ENCODE peak calls at places on chromosomes 6 and 20, in ten cellular contexts. One of them, this sample, is unnamed.

GRCh38 chr6:24740861-24741260 is 21.9 kb upstream of the C6orf62 start:
- DNase-seq in pancreas: no peak
- DNase-seq in heart right ventricle: no peak
- DNase-seq in activated effector memory CD4-positive, alpha-beta T cell treated with Interleukin-2 at 50 U/mL for 16 hours: no peak
- DNase-seq in GM03348: no peak
- DNase-seq in IMR-90: peak; percentile 37
- DNase-seq in nephron progenitor cell: no peak
- DNase-seq in islet precursor cell: no peak
- DNase-seq in left lung: no peak
- DNase-seq in EL: peak; percentile 31
- DNase-seq in this sample: no peak

GRCh38 chr6:147227770-147228320 is 23.6 kb downstream of the STXBP5 start:
- DNase-seq in left lung: no peak
- DNase-seq in islet precursor cell: peak; percentile 56
- DNase-seq in pancreas: no peak
- DNase-seq in EL: peak; percentile 17
- DNase-seq in GM03348: no peak
- DNase-seq in heart right ventricle: no peak
- DNase-seq in activated effector memory CD4-positive, alpha-beta T cell treated with Interleukin-2 at 50 U/mL for 16 hours: no peak
- DNase-seq in nephron progenitor cell: no peak
- DNase-seq in IMR-90: peak; percentile 3
- DNase-seq in this sample: no peak

GRCh38 chr6:8943073-8943472 is 507.7 kb upstream of the SLC35B3 start:
- DNase-seq in left lung: no peak
- DNase-seq in nephron progenitor cell: no peak
- DNase-seq in activated effector memory CD4-positive, alpha-beta T cell treated with Interleukin-2 at 50 U/mL for 16 hours: no peak
- DNase-seq in GM03348: no peak
- DNase-seq in heart right ventricle: no peak
- DNase-seq in islet precursor cell: no peak
- DNase-seq in pancreas: no peak
- DNase-seq in IMR-90: no peak
- DNase-seq in EL: no peak
- DNase-seq in this sample: no peak

GRCh38 chr6:75199856-75200255 is 6.0 kb downstream of the COL12A1 start:
- DNase-seq in activated effector memory CD4-positive, alpha-beta T cell treated with Interleukin-2 at 50 U/mL for 16 hours: no peak
- DNase-seq in IMR-90: peak; percentile 51
- DNase-seq in pancreas: no peak
- DNase-seq in heart right ventricle: no peak
- DNase-seq in GM03348: no peak
- DNase-seq in EL: peak; percentile 37
- DNase-seq in left lung: no peak
- DNase-seq in islet precursor cell: no peak
- DNase-seq in nephron progenitor cell: no peak
- DNase-seq in this sample: no peak

GRCh38 chr6:106747139-106747538 is 117.8 kb downstream of the QRSL1 start:
- DNase-seq in islet precursor cell: no peak
- DNase-seq in GM03348: no peak
- DNase-seq in IMR-90: no peak
- DNase-seq in EL: no peak
- DNase-seq in left lung: no peak
- DNase-seq in pancreas: no peak
- DNase-seq in activated effector memory CD4-positive, alpha-beta T cell treated with Interleukin-2 at 50 U/mL for 16 hours: no peak
- DNase-seq in nephron progenitor cell: no peak
- DNase-seq in heart right ventricle: no peak
- DNase-seq in this sample: no peak

GRCh38 chr20:32325706-32326506 is 32.2 kb upstream of the ASXL1 start:
- DNase-seq in IMR-90: peak; percentile 79
- DNase-seq in left lung: no peak
- DNase-seq in GM03348: no peak
- DNase-seq in islet precursor cell: peak; percentile 66
- DNase-seq in nephron progenitor cell: no peak
- DNase-seq in activated effector memory CD4-positive, alpha-beta T cell treated with Interleukin-2 at 50 U/mL for 16 hours: no peak
- DNase-seq in pancreas: no peak
- DNase-seq in heart right ventricle: no peak
- DNase-seq in EL: peak; percentile 82
- DNase-seq in this sample: peak; percentile 91

GRCh38 chr20:46210672-46211330 is 92.7 kb downstream of the CD40 start:
- DNase-seq in EL: no peak
- DNase-seq in IMR-90: no peak
- DNase-seq in pancreas: no peak
- DNase-seq in activated effector memory CD4-positive, alpha-beta T cell treated with Interleukin-2 at 50 U/mL for 16 hours: no peak
- DNase-seq in heart right ventricle: no peak
- DNase-seq in left lung: no peak
- DNase-seq in islet precursor cell: no peak
- DNase-seq in nephron progenitor cell: no peak
- DNase-seq in GM03348: no peak
- DNase-seq in this sample: no peak

GRCh38 chr20:10784337-10785183 is 110.8 kb upstream of the JAG1 start:
- DNase-seq in nephron progenitor cell: no peak
- DNase-seq in EL: no peak
- DNase-seq in GM03348: no peak
- DNase-seq in islet precursor cell: no peak
- DNase-seq in IMR-90: no peak
- DNase-seq in pancreas: no peak
- DNase-seq in activated effector memory CD4-positive, alpha-beta T cell treated with Interleukin-2 at 50 U/mL for 16 hours: no peak
- DNase-seq in left lung: no peak
- DNase-seq in heart right ventricle: no peak
- DNase-seq in this sample: no peak

GRCh38 chr6:147223751-147224150 is 19.5 kb downstream of the STXBP5 start:
- DNase-seq in left lung: no peak
- DNase-seq in islet precursor cell: no peak
- DNase-seq in GM03348: no peak
- DNase-seq in nephron progenitor cell: no peak
- DNase-seq in activated effector memory CD4-positive, alpha-beta T cell treated with Interleukin-2 at 50 U/mL for 16 hours: no peak
- DNase-seq in pancreas: no peak
- DNase-seq in IMR-90: no peak
- DNase-seq in EL: no peak
- DNase-seq in heart right ventricle: no peak
- DNase-seq in this sample: no peak

GRCh38 chr20:8398289-8399051 is 266.4 kb downstream of the PLCB1 start:
- DNase-seq in heart right ventricle: no peak
- DNase-seq in left lung: no peak
- DNase-seq in EL: no peak
- DNase-seq in pancreas: no peak
- DNase-seq in nephron progenitor cell: no peak
- DNase-seq in activated effector memory CD4-positive, alpha-beta T cell treated with Interleukin-2 at 50 U/mL for 16 hours: no peak
- DNase-seq in islet precursor cell: no peak
- DNase-seq in IMR-90: no peak
- DNase-seq in GM03348: no peak
- DNase-seq in this sample: no peak

GRCh38 chr20:41440882-41441281 is 74.3 kb upstream of the EMILIN3 start:
- DNase-seq in IMR-90: no peak
- DNase-seq in nephron progenitor cell: no peak
- DNase-seq in GM03348: no peak
- DNase-seq in heart right ventricle: no peak
- DNase-seq in pancreas: no peak
- DNase-seq in islet precursor cell: no peak
- DNase-seq in EL: no peak
- DNase-seq in activated effector memory CD4-positive, alpha-beta T cell treated with Interleukin-2 at 50 U/mL for 16 hours: no peak
- DNase-seq in left lung: no peak
- DNase-seq in this sample: no peak

GRCh38 chr6:108322728-108323127 is 27.9 kb downstream of the AFG1L start:
- DNase-seq in left lung: no peak
- DNase-seq in IMR-90: no peak
- DNase-seq in heart right ventricle: no peak
- DNase-seq in islet precursor cell: no peak
- DNase-seq in pancreas: no peak
- DNase-seq in nephron progenitor cell: no peak
- DNase-seq in EL: no peak
- DNase-seq in GM03348: no peak
- DNase-seq in activated effector memory CD4-positive, alpha-beta T cell treated with Interleukin-2 at 50 U/mL for 16 hours: no peak
- DNase-seq in this sample: no peak

GRCh38 chr20:3471397-3472021 is 691 bp downstream of the ATRN start:
- DNase-seq in islet precursor cell: no peak
- DNase-seq in left lung: no peak
- DNase-seq in heart right ventricle: no peak
- DNase-seq in GM03348: peak; percentile 15
- DNase-seq in pancreas: no peak
- DNase-seq in activated effector memory CD4-positive, alpha-beta T cell treated with Interleukin-2 at 50 U/mL for 16 hours: no peak
- DNase-seq in IMR-90: no peak
- DNase-seq in nephron progenitor cell: no peak
- DNase-seq in EL: no peak
- DNase-seq in this sample: no peak

GRCh38 chr20:52972965-52973819 is 1.0 kb downstream of the TSHZ2 start:
- DNase-seq in EL: no peak
- DNase-seq in islet precursor cell: peak; percentile 63
- DNase-seq in heart right ventricle: peak; percentile 19
- DNase-seq in activated effector memory CD4-positive, alpha-beta T cell treated with Interleukin-2 at 50 U/mL for 16 hours: peak; percentile 12
- DNase-seq in pancreas: peak; percentile 30
- DNase-seq in nephron progenitor cell: peak; percentile 59
- DNase-seq in GM03348: peak; percentile 53
- DNase-seq in IMR-90: no peak
- DNase-seq in left lung: no peak
- DNase-seq in this sample: no peak

GRCh38 chr6:84825461-84825860 is 61.1 kb upstream of the TBX18 start:
- DNase-seq in activated effector memory CD4-positive, alpha-beta T cell treated with Interleukin-2 at 50 U/mL for 16 hours: no peak
- DNase-seq in pancreas: no peak
- DNase-seq in GM03348: peak; percentile 32
- DNase-seq in nephron progenitor cell: no peak
- DNase-seq in heart right ventricle: no peak
- DNase-seq in left lung: no peak
- DNase-seq in EL: peak; percentile 31
- DNase-seq in islet precursor cell: no peak
- DNase-seq in IMR-90: no peak
- DNase-seq in this sample: no peak

GRCh38 chr6:4672772-4673171 is 103.4 kb upstream of the CDYL start:
- DNase-seq in activated effector memory CD4-positive, alpha-beta T cell treated with Interleukin-2 at 50 U/mL for 16 hours: no peak
- DNase-seq in pancreas: no peak
- DNase-seq in heart right ventricle: no peak
- DNase-seq in nephron progenitor cell: no peak
- DNase-seq in GM03348: peak; percentile 75
- DNase-seq in EL: no peak
- DNase-seq in islet precursor cell: no peak
- DNase-seq in left lung: no peak
- DNase-seq in IMR-90: peak; percentile 63
- DNase-seq in this sample: no peak

GRCh38 chr6:117494694-117495318 is 12.3 kb downstream of the DCBLD1 start:
- DNase-seq in pancreas: no peak
- DNase-seq in islet precursor cell: no peak
- DNase-seq in EL: no peak
- DNase-seq in nephron progenitor cell: no peak
- DNase-seq in left lung: no peak
- DNase-seq in heart right ventricle: no peak
- DNase-seq in GM03348: no peak
- DNase-seq in activated effector memory CD4-positive, alpha-beta T cell treated with Interleukin-2 at 50 U/mL for 16 hours: no peak
- DNase-seq in IMR-90: no peak
- DNase-seq in this sample: peak; percentile 44

GRCh38 chr6:41561931-41562632 is 15.9 kb downstream of the FOXP4 start:
- DNase-seq in activated effector memory CD4-positive, alpha-beta T cell treated with Interleukin-2 at 50 U/mL for 16 hours: no peak
- DNase-seq in EL: no peak
- DNase-seq in heart right ventricle: no peak
- DNase-seq in left lung: no peak
- DNase-seq in nephron progenitor cell: no peak
- DNase-seq in pancreas: no peak
- DNase-seq in islet precursor cell: no peak
- DNase-seq in GM03348: no peak
- DNase-seq in IMR-90: no peak
- DNase-seq in this sample: no peak

GRCh38 chr6:43738877-43739641 is 31.0 kb upstream of the VEGFA start:
- DNase-seq in left lung: no peak
- DNase-seq in EL: no peak
- DNase-seq in islet precursor cell: peak; percentile 44
- DNase-seq in IMR-90: no peak
- DNase-seq in pancreas: no peak
- DNase-seq in GM03348: no peak
- DNase-seq in activated effector memory CD4-positive, alpha-beta T cell treated with Interleukin-2 at 50 U/mL for 16 hours: no peak
- DNase-seq in heart right ventricle: no peak
- DNase-seq in nephron progenitor cell: no peak
- DNase-seq in this sample: no peak

GRCh38 chr6:139194740-139195139 is 59.9 kb downstream of the HECA start:
- DNase-seq in EL: no peak
- DNase-seq in IMR-90: no peak
- DNase-seq in left lung: no peak
- DNase-seq in nephron progenitor cell: no peak
- DNase-seq in heart right ventricle: no peak
- DNase-seq in activated effector memory CD4-positive, alpha-beta T cell treated with Interleukin-2 at 50 U/mL for 16 hours: no peak
- DNase-seq in GM03348: no peak
- DNase-seq in pancreas: no peak
- DNase-seq in islet precursor cell: no peak
- DNase-seq in this sample: no peak

GRCh38 chr6:13250703-13251102 is 77.6 kb downstream of the TBC1D7 start:
- DNase-seq in heart right ventricle: no peak
- DNase-seq in pancreas: no peak
- DNase-seq in left lung: no peak
- DNase-seq in IMR-90: no peak
- DNase-seq in activated effector memory CD4-positive, alpha-beta T cell treated with Interleukin-2 at 50 U/mL for 16 hours: no peak
- DNase-seq in GM03348: no peak
- DNase-seq in EL: no peak
- DNase-seq in nephron progenitor cell: no peak
- DNase-seq in islet precursor cell: no peak
- DNase-seq in this sample: no peak

GRCh38 chr20:52003415-52003814 is 188.2 kb downstream of the ZFP64 start:
- DNase-seq in heart right ventricle: no peak
- DNase-seq in islet precursor cell: no peak
- DNase-seq in nephron progenitor cell: no peak
- DNase-seq in left lung: no peak
- DNase-seq in pancreas: no peak
- DNase-seq in IMR-90: no peak
- DNase-seq in EL: no peak
- DNase-seq in activated effector memory CD4-positive, alpha-beta T cell treated with Interleukin-2 at 50 U/mL for 16 hours: no peak
- DNase-seq in GM03348: no peak
- DNase-seq in this sample: no peak

GRCh38 chr20:57620999-57621398 is 773 bp upstream of the ZBP1 start:
- DNase-seq in IMR-90: no peak
- DNase-seq in pancreas: no peak
- DNase-seq in heart right ventricle: no peak
- DNase-seq in nephron progenitor cell: no peak
- DNase-seq in EL: no peak
- DNase-seq in left lung: peak; percentile 32
- DNase-seq in activated effector memory CD4-positive, alpha-beta T cell treated with Interleukin-2 at 50 U/mL for 16 hours: no peak
- DNase-seq in islet precursor cell: peak; percentile 49
- DNase-seq in GM03348: no peak
- DNase-seq in this sample: no peak

GRCh38 chr6:85458184-85458583 is 8.3 kb downstream of the NT5E start:
- DNase-seq in nephron progenitor cell: no peak
- DNase-seq in IMR-90: no peak
- DNase-seq in pancreas: no peak
- DNase-seq in activated effector memory CD4-positive, alpha-beta T cell treated with Interleukin-2 at 50 U/mL for 16 hours: no peak
- DNase-seq in GM03348: no peak
- DNase-seq in EL: no peak
- DNase-seq in heart right ventricle: no peak
- DNase-seq in islet precursor cell: no peak
- DNase-seq in left lung: no peak
- DNase-seq in this sample: no peak

GRCh38 chr6:27290065-27290849 is 21.8 kb downstream of the POM121L2 start:
- DNase-seq in left lung: no peak
- DNase-seq in IMR-90: peak; percentile 63
- DNase-seq in EL: peak; percentile 75
- DNase-seq in activated effector memory CD4-positive, alpha-beta T cell treated with Interleukin-2 at 50 U/mL for 16 hours: no peak
- DNase-seq in pancreas: no peak
- DNase-seq in nephron progenitor cell: peak; percentile 43
- DNase-seq in islet precursor cell: no peak
- DNase-seq in GM03348: no peak
- DNase-seq in heart right ventricle: no peak
- DNase-seq in this sample: no peak

GRCh38 chr20:50931048-50931305 is 260 bp downstream of the ADNP start:
- DNase-seq in islet precursor cell: no peak
- DNase-seq in left lung: no peak
- DNase-seq in heart right ventricle: no peak
- DNase-seq in GM03348: no peak
- DNase-seq in nephron progenitor cell: no peak
- DNase-seq in activated effector memory CD4-positive, alpha-beta T cell treated with Interleukin-2 at 50 U/mL for 16 hours: no peak
- DNase-seq in pancreas: no peak
- DNase-seq in EL: no peak
- DNase-seq in IMR-90: no peak
- DNase-seq in this sample: no peak

This sample was measured in A549.